ENCODE peak calls at places on chromosomes 16 and 17, in nine cellular contexts. G is right lobe of liver, J is A549, O is pancreas, Z is neural progenitor cell, R is heart left ventricle, N is hepatocyte, H is HCT116, I is RWPE2. Q is an unnamed sample. For H3K4me1, the result is how much of the 10 kb centered on the place peaks cover.

GRCh38 chr16:8740775-8741355 is 56.6 kb downstream of the TMEM186 start:
- DNase-seq in G (peak), J (no peak), O (peak), Z (no peak), R (no peak), N (peak), H (no peak), I (no peak), Q (no peak)

GRCh38 chr17:74584714-74585113 is 7.4 kb downstream of the CD300LD start:
- DNase-seq in G (no peak), J (no peak), O (no peak), Z (no peak), R (no peak), N (no peak), H (no peak), I (no peak), Q (no peak)

GRCh38 chr16:57089406-57089805 is 3.0 kb upstream of the CPNE2 start:
- DNase-seq in G (no peak), J (no peak), O (no peak), Z (no peak), R (no peak), N (no peak), H (no peak), I (no peak), Q (peak)

GRCh38 chr16:69937465-69937951 is 13.6 kb upstream of the CLEC18A start:
- DNase-seq in G (no peak), J (peak), O (no peak), Z (peak), R (no peak), N (peak), H (no peak), I (no peak), Q (no peak)

GRCh38 chr17:38574712-38575111 is 31.0 kb downstream of the SRCIN1 start:
- DNase-seq in G (no peak), J (no peak), O (no peak), Z (no peak), R (no peak), N (no peak), H (no peak), I (no peak), Q (no peak)

GRCh38 chr16:30551781-30552180 is 6.4 kb downstream of the ZNF764 start:
- DNase-seq in G (no peak), J (no peak), O (no peak), Z (no peak), R (no peak), N (no peak), H (no peak), I (no peak), Q (no peak)

GRCh38 chr17:36632916-36633846 is 31.8 kb downstream of the MRM1 start:
- DNase-seq in G (no peak), J (no peak), O (no peak), Z (peak), R (no peak), N (no peak), H (no peak), I (no peak), Q (no peak)

GRCh38 chr16:27918755-27919154 is 144.8 kb downstream of the GSG1L start:
- DNase-seq in G (no peak), J (peak), O (no peak), Z (no peak), R (no peak), N (no peak), H (peak), I (no peak), Q (peak)

GRCh38 chr17:42038221-42038973 is 12.0 kb downstream of the C17orf113 start:
- DNase-seq in G (no peak), J (no peak), O (no peak), Z (no peak), R (no peak), N (no peak), H (no peak), I (no peak), Q (no peak)

GRCh38 chr16:23356941-23357340 is 54.8 kb downstream of the SCNN1B start:
- DNase-seq in G (no peak), J (no peak), O (no peak), Z (no peak), R (no peak), N (no peak), H (no peak), I (no peak), Q (no peak)

GRCh38 chr17:66476014-66476413 is 173.6 kb downstream of the PRKCA start:
- DNase-seq in G (no peak), J (no peak), O (no peak), Z (no peak), R (no peak), N (no peak), H (no peak), I (no peak), Q (no peak)

GRCh38 chr16:87409781-87410180 is 17.6 kb downstream of the MAP1LC3B start:
- DNase-seq in G (peak), J (no peak), O (no peak), Z (no peak), R (no peak), N (no peak), H (no peak), I (no peak), Q (no peak)

GRCh38 chr17:10156579-10157488 is 41.6 kb downstream of the GAS7 start:
- DNase-seq in G (peak), J (no peak), O (no peak), Z (no peak), R (peak), N (no peak), H (no peak), I (no peak), Q (no peak)

GRCh38 chr17:44122825-44123355 is 551 bp downstream of the HDAC5 start:
- DNase-seq in G (no peak), J (no peak), O (no peak), Z (no peak), R (no peak), N (no peak), H (no peak), I (no peak), Q (no peak)

GRCh38 chr16:75333770-75334169 is 82.3 kb upstream of the BCAR1 start:
- DNase-seq in G (no peak), J (no peak), O (no peak), Z (no peak), R (no peak), N (no peak), H (no peak), I (no peak), Q (no peak)

GRCh38 chr16:20026673-20027072 is 47.0 kb downstream of the GPR139 start:
- DNase-seq in G (no peak), J (no peak), O (no peak), Z (no peak), R (no peak), N (no peak), H (no peak), I (no peak), Q (no peak)

GRCh38 chr17:74736423-74737298 is at the start of gene RAB37:
- DNase-seq in G (peak), J (peak), O (peak), Z (peak), R (peak), N (peak), H (peak), I (no peak), Q (peak)

GRCh38 chr17:1577657-1578428 is 15.3 kb upstream of the PITPNA start:
- DNase-seq in G (no peak), J (no peak), O (no peak), Z (no peak), R (peak), N (peak), H (no peak), I (no peak), Q (no peak)

GRCh38 chr17:78739331-78739853 is 42.7 kb downstream of the CYTH1 start:
- DNase-seq in G (no peak), J (no peak), O (no peak), Z (no peak), R (no peak), N (no peak), H (no peak), I (no peak), Q (no peak)

DNA sequence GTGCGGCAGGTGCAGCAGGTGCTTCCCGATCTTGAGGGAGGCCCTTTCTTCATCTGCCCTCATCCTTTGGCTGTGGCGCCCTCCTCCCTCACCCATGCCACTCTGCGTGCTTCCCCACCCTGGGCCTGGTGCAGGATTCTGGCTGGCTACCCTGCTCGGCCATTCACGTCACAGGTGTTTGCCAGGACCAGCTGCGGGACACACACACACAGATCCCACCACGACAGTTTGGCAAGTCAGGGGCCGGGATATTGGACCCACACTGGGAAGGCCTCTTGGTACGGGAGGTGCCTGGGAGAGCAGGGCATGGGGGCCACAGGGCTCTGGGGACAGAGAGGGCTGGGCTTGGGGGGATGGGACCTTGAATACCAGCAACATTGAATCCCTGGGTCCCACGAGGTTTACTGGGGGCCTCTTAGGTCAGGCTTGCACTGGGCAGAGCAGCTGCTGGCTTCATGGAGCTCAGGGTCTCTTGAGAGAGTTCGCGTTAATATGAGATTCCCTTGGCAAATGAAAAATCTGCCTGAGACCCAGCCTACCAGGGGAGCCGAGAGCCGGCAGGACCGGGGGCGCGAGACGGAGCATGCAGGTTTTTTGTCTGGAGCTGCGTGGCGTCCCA is 15.1 kb downstream of the ADCY7 start:
- DNase-seq in G (peak), J (no peak), O (no peak), Z (no peak), R (peak), N (no peak), H (no peak), I (no peak), Q (no peak)
- H3K27ac ChIP-seq in G (peak), J (no peak), O (no peak), Z (no peak), R (peak), N (no peak), H (no peak), I (no peak), Q (no peak)

GRCh38 chr17:6575596-6575988 is 19.2 kb upstream of the PITPNM3 start:
- DNase-seq in G (no peak), J (no peak), O (no peak), Z (no peak), R (no peak), N (no peak), H (no peak), I (no peak), Q (no peak)

GRCh38 chr17:6574689-6575595 is 18.6 kb upstream of the PITPNM3 start:
- DNase-seq in G (peak), J (no peak), O (no peak), Z (peak), R (peak), N (no peak), H (no peak), I (no peak), Q (peak)

GRCh38 chr17:6573982-6574688 is 17.8 kb upstream of the PITPNM3 start:
- DNase-seq in G (no peak), J (no peak), O (no peak), Z (no peak), R (no peak), N (no peak), H (no peak), I (no peak), Q (no peak)

GRCh38 chr17:6570731-6571465 is 14.5 kb upstream of the PITPNM3 start:
- DNase-seq in G (no peak), J (no peak), O (no peak), Z (peak), R (no peak), N (no peak), H (no peak), I (no peak), Q (no peak)

GRCh38 chr17:6572997-6573396 is 16.6 kb upstream of the PITPNM3 start:
- DNase-seq in G (no peak), J (no peak), O (no peak), Z (no peak), R (no peak), N (no peak), H (no peak), I (no peak), Q (no peak)
- H3K4me1 ChIP-seq in G (under half), J (under half), O (under half), Z (under half), R (under half), N (under half), H (under half), I (under half), Q (under half)

GRCh38 chr17:50145532-50146229 is 4.8 kb downstream of the PPP1R9B start:
- DNase-seq in G (no peak), J (no peak), O (no peak), Z (no peak), R (no peak), N (no peak), H (no peak), I (no peak), Q (no peak)
- H3K4me3 ChIP-seq in G (no peak), J (no peak), O (no peak), Z (no peak), R (no peak), N (no peak), H (no peak), I (no peak), Q (no peak)

DNA sequence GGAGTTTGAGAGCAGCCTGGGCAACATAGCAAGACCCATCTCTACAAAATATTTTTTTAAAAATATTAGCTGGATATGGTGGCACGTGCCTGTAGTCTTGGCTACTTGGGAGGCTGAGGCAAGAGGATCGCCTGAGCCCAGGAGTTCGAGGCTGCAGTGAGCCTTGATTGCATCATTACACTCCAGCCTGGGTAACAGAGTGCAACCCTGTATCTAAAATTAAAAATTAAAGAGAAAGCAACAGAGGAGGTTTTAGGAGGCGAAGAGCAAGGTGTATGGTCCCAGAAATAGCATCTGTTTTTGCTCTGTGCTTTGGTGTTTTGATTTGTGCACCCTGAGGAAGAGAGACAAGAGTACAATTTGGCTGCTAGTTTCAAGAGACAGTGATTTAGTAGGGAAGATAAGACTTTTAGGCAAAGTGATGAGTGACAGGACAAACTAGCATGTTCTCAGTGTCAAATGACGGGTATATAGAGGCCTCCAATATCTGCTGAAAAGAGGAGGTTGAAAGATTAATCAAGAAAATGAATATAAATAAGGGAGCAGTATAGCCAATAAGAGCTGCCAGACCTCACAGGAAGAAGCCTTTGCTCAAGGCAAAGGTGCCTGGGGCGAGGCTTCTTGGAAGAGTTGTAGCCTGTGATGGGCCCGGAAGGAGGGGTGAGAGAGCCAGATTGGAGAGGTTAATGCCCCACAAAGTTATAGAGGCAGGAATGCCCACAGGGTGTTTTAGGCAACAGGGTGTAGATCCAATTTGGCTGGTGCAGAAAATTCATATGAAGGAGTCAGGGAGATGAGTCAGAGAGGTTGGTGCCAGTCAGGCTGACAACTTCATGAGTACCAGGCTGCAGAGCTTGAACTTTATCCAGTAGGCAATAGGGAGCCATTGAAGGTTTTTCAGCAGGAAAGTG is 11.4 kb downstream of the HLF start:
- DNase-seq in G (no peak), J (peak), O (no peak), Z (no peak), R (no peak), N (no peak), H (no peak), I (no peak), Q (no peak)
- H3K27ac ChIP-seq in G (no peak), J (peak), O (no peak), Z (no peak), R (peak), N (no peak), H (no peak), I (no peak), Q (no peak)

GRCh38 chr17:30823425-30823824 is 1.1 kb downstream of the CRLF3 start:
- DNase-seq in G (no peak), J (no peak), O (no peak), Z (no peak), R (no peak), N (no peak), H (no peak), I (no peak), Q (no peak)
- H3K4me1 ChIP-seq in G (under half), J (under half), O (under half), Z (under half), R (under half), N (under half), H (under half), I (under half), Q (under half)

DNA sequence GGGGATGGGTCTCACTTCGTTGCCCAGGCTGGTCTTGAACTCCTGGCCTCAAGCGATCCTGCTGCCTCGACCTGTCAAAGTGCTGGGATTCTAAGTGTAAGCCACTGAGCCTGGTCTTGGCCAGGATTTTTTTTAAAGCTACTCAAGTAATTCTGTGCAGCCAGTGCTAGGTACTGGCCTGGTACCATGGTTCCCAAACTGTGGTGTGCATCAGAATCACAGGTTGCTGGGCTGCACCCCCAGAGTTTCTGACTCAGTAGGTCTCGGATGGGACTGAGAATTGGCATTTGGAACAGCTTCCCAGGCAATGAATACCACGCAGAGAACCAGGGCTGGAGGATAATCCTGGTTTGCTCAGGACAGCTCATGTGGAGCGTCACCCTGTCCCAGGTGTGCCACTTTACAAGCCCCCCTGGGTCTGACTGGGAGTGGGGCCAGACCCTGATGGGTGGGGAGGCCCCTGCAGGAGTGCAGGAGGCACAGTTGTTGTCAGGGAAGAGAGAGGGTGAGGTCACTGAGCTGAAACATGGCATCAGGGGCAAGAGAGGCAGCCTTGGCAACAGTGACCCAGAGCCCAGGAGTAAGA is 10.7 kb upstream of the MRPS23 start:
- DNase-seq in G (no peak), J (no peak), O (peak), Z (no peak), R (no peak), N (no peak), H (no peak), I (no peak), Q (no peak)
- H3K4me3 ChIP-seq in G (no peak), J (peak), O (no peak), Z (no peak), R (no peak), N (no peak), H (peak), I (no peak), Q (no peak)

GRCh38 chr17:34225046-34225445 is 30.0 kb upstream of the CCL2 start:
- DNase-seq in G (no peak), J (no peak), O (no peak), Z (no peak), R (no peak), N (no peak), H (no peak), I (no peak), Q (no peak)
- H3K27ac ChIP-seq in G (no peak), J (no peak), O (no peak), Z (no peak), R (no peak), N (no peak), H (no peak), I (no peak), Q (no peak)